ENCODE peak calls at places on chromosomes 4 and X, in six cellular contexts. One of them, this sample, is unnamed.
A peak's percentile ranks its signal among the peaks of the same experiment; 100 is the strongest.

GRCh38 chr4:7187297-7187592 is 5.1 kb upstream of the SORCS2 start:
- DNase-seq in A673: no peak
- DNase-seq in NCI-H1092 treated with DMSO at 0.1 percent for 48 hours: no peak
- DNase-seq in stimulated activated CD4-positive, alpha-beta T cell treated with anti-CD3 and anti-CD28 coated beads, Interleukin-12 subunit alpha, Interleukin-12 subunit beta, amount 100 ng/mL, for 48 hours: no peak
- DNase-seq in cardiac muscle cell: peak; percentile 26
- DNase-seq in HFFc6: no peak
- DNase-seq in this sample: no peak

GRCh38 chr4:95087657-95088455 is 330.1 kb downstream of the BMPR1B start:
- DNase-seq in A673: peak; percentile 36
- DNase-seq in NCI-H1092 treated with DMSO at 0.1 percent for 48 hours: no peak
- DNase-seq in stimulated activated CD4-positive, alpha-beta T cell treated with anti-CD3 and anti-CD28 coated beads, Interleukin-12 subunit alpha, Interleukin-12 subunit beta, amount 100 ng/mL, for 48 hours: no peak
- DNase-seq in cardiac muscle cell: no peak
- DNase-seq in HFFc6: no peak
- DNase-seq in this sample: no peak

GRCh38 chr4:5870220-5870619 is 22.7 kb downstream of the CRMP1 start:
- DNase-seq in A673: peak; percentile 64
- DNase-seq in cardiac muscle cell: no peak
- DNase-seq in stimulated activated CD4-positive, alpha-beta T cell treated with anti-CD3 and anti-CD28 coated beads, Interleukin-12 subunit alpha, Interleukin-12 subunit beta, amount 100 ng/mL, for 48 hours: no peak
- DNase-seq in HFFc6: no peak
- DNase-seq in NCI-H1092 treated with DMSO at 0.1 percent for 48 hours: no peak
- DNase-seq in this sample: no peak

GRCh38 chrX:116232833-116233232 is 62.3 kb downstream of the AGTR2 start:
- DNase-seq in HFFc6: no peak
- DNase-seq in stimulated activated CD4-positive, alpha-beta T cell treated with anti-CD3 and anti-CD28 coated beads, Interleukin-12 subunit alpha, Interleukin-12 subunit beta, amount 100 ng/mL, for 48 hours: no peak
- DNase-seq in A673: peak; percentile 1
- DNase-seq in cardiac muscle cell: no peak
- DNase-seq in NCI-H1092 treated with DMSO at 0.1 percent for 48 hours: no peak
- DNase-seq in this sample: peak; percentile 20

GRCh38 chr4:112819729-112820128 is 182.8 kb downstream of the LARP7 start:
- DNase-seq in HFFc6: no peak
- DNase-seq in cardiac muscle cell: no peak
- DNase-seq in NCI-H1092 treated with DMSO at 0.1 percent for 48 hours: no peak
- DNase-seq in A673: no peak
- DNase-seq in stimulated activated CD4-positive, alpha-beta T cell treated with anti-CD3 and anti-CD28 coated beads, Interleukin-12 subunit alpha, Interleukin-12 subunit beta, amount 100 ng/mL, for 48 hours: no peak
- DNase-seq in this sample: no peak

GRCh38 chr4:119242417-119242816 is 29.9 kb downstream of the USP53 start:
- DNase-seq in HFFc6: no peak
- DNase-seq in A673: no peak
- DNase-seq in stimulated activated CD4-positive, alpha-beta T cell treated with anti-CD3 and anti-CD28 coated beads, Interleukin-12 subunit alpha, Interleukin-12 subunit beta, amount 100 ng/mL, for 48 hours: no peak
- DNase-seq in cardiac muscle cell: no peak
- DNase-seq in NCI-H1092 treated with DMSO at 0.1 percent for 48 hours: no peak
- DNase-seq in this sample: no peak

GRCh38 chr4:115972967-115973366 is 859.5 kb upstream of the NDST4 start:
- DNase-seq in stimulated activated CD4-positive, alpha-beta T cell treated with anti-CD3 and anti-CD28 coated beads, Interleukin-12 subunit alpha, Interleukin-12 subunit beta, amount 100 ng/mL, for 48 hours: no peak
- DNase-seq in NCI-H1092 treated with DMSO at 0.1 percent for 48 hours: no peak
- DNase-seq in cardiac muscle cell: no peak
- DNase-seq in A673: no peak
- DNase-seq in HFFc6: no peak
- DNase-seq in this sample: no peak

GRCh38 chr4:71211748-71212147 is 127.1 kb upstream of the SLC4A4 start:
- DNase-seq in stimulated activated CD4-positive, alpha-beta T cell treated with anti-CD3 and anti-CD28 coated beads, Interleukin-12 subunit alpha, Interleukin-12 subunit beta, amount 100 ng/mL, for 48 hours: no peak
- DNase-seq in cardiac muscle cell: no peak
- DNase-seq in NCI-H1092 treated with DMSO at 0.1 percent for 48 hours: no peak
- DNase-seq in HFFc6: no peak
- DNase-seq in A673: no peak
- DNase-seq in this sample: peak; percentile 64

GRCh38 chr4:162461952-162462351 is 298.2 kb upstream of the FSTL5 start:
- DNase-seq in stimulated activated CD4-positive, alpha-beta T cell treated with anti-CD3 and anti-CD28 coated beads, Interleukin-12 subunit alpha, Interleukin-12 subunit beta, amount 100 ng/mL, for 48 hours: no peak
- DNase-seq in NCI-H1092 treated with DMSO at 0.1 percent for 48 hours: no peak
- DNase-seq in HFFc6: no peak
- DNase-seq in cardiac muscle cell: no peak
- DNase-seq in A673: peak; percentile 25
- DNase-seq in this sample: no peak

GRCh38 chrX:78650906-78651437 is 8.2 kb downstream of the RTL3 start:
- DNase-seq in HFFc6: peak; percentile 60
- DNase-seq in cardiac muscle cell: no peak
- DNase-seq in stimulated activated CD4-positive, alpha-beta T cell treated with anti-CD3 and anti-CD28 coated beads, Interleukin-12 subunit alpha, Interleukin-12 subunit beta, amount 100 ng/mL, for 48 hours: no peak
- DNase-seq in A673: no peak
- DNase-seq in NCI-H1092 treated with DMSO at 0.1 percent for 48 hours: no peak
- DNase-seq in this sample: peak; percentile 44

GRCh38 chr4:57182132-57182874 is 72.1 kb upstream of the IGFBP7 start:
- DNase-seq in stimulated activated CD4-positive, alpha-beta T cell treated with anti-CD3 and anti-CD28 coated beads, Interleukin-12 subunit alpha, Interleukin-12 subunit beta, amount 100 ng/mL, for 48 hours: no peak
- DNase-seq in cardiac muscle cell: no peak
- DNase-seq in HFFc6: no peak
- DNase-seq in A673: no peak
- DNase-seq in NCI-H1092 treated with DMSO at 0.1 percent for 48 hours: peak; percentile 76
- DNase-seq in this sample: no peak

GRCh38 chr4:139909036-139909435 is 243.4 kb downstream of the MGST2 start:
- DNase-seq in stimulated activated CD4-positive, alpha-beta T cell treated with anti-CD3 and anti-CD28 coated beads, Interleukin-12 subunit alpha, Interleukin-12 subunit beta, amount 100 ng/mL, for 48 hours: no peak
- DNase-seq in NCI-H1092 treated with DMSO at 0.1 percent for 48 hours: no peak
- DNase-seq in A673: peak; percentile 42
- DNase-seq in cardiac muscle cell: no peak
- DNase-seq in HFFc6: no peak
- DNase-seq in this sample: no peak

GRCh38 chrX:136941396-136942337 is 61.1 kb upstream of the RBMX start:
- DNase-seq in A673: no peak
- DNase-seq in cardiac muscle cell: no peak
- DNase-seq in NCI-H1092 treated with DMSO at 0.1 percent for 48 hours: no peak
- DNase-seq in stimulated activated CD4-positive, alpha-beta T cell treated with anti-CD3 and anti-CD28 coated beads, Interleukin-12 subunit alpha, Interleukin-12 subunit beta, amount 100 ng/mL, for 48 hours: no peak
- DNase-seq in HFFc6: no peak
- DNase-seq in this sample: no peak

GRCh38 chrX:13614154-13614553 is 38.8 kb upstream of the TCEANC start:
- DNase-seq in HFFc6: no peak
- DNase-seq in stimulated activated CD4-positive, alpha-beta T cell treated with anti-CD3 and anti-CD28 coated beads, Interleukin-12 subunit alpha, Interleukin-12 subunit beta, amount 100 ng/mL, for 48 hours: no peak
- DNase-seq in A673: no peak
- DNase-seq in NCI-H1092 treated with DMSO at 0.1 percent for 48 hours: no peak
- DNase-seq in cardiac muscle cell: no peak
- DNase-seq in this sample: no peak

GRCh38 chr4:171983935-171984805 is 171.0 kb downstream of the GALNTL6 start:
- DNase-seq in NCI-H1092 treated with DMSO at 0.1 percent for 48 hours: no peak
- DNase-seq in HFFc6: no peak
- DNase-seq in A673: peak; percentile 80
- DNase-seq in cardiac muscle cell: no peak
- DNase-seq in stimulated activated CD4-positive, alpha-beta T cell treated with anti-CD3 and anti-CD28 coated beads, Interleukin-12 subunit alpha, Interleukin-12 subunit beta, amount 100 ng/mL, for 48 hours: no peak
- DNase-seq in this sample: no peak

This sample was measured in AG08395.